ENCODE peak calls at places on chromosomes 7 and 10, in eight cellular contexts. One of them, this sample, is unnamed.

GRCh38 chr10:17412323-17412722 is 42.1 kb downstream of the ST8SIA6 start:
- DNase-seq in Karpas-422: no peak
- DNase-seq in thoracic aorta: no peak
- DNase-seq in Peyer's patch: no peak
- DNase-seq in mesenchymal stem cell: no peak
- DNase-seq in kidney: no peak
- DNase-seq in upper lobe of left lung: no peak
- DNase-seq in cardiac muscle cell: no peak
- DNase-seq in this sample: no peak

GRCh38 chr7:29194594-29195417 is at the start of gene CHN2:
- DNase-seq in upper lobe of left lung: peak; percentile 90
- DNase-seq in thoracic aorta: no peak
- DNase-seq in Karpas-422: no peak
- DNase-seq in kidney: peak; percentile 90
- DNase-seq in cardiac muscle cell: peak; percentile 73
- DNase-seq in Peyer's patch: peak; percentile 85
- DNase-seq in mesenchymal stem cell: peak; percentile 56
- DNase-seq in this sample: no peak

GRCh38 chr7:21044384-21044783 is 257.7 kb upstream of the SP8 start:
- DNase-seq in cardiac muscle cell: no peak
- DNase-seq in Peyer's patch: no peak
- DNase-seq in mesenchymal stem cell: no peak
- DNase-seq in thoracic aorta: no peak
- DNase-seq in upper lobe of left lung: no peak
- DNase-seq in Karpas-422: no peak
- DNase-seq in kidney: no peak
- DNase-seq in this sample: no peak

GRCh38 chr7:142698429-142698828 is 50.8 kb upstream of the PRSS1 start:
- DNase-seq in mesenchymal stem cell: no peak
- DNase-seq in upper lobe of left lung: no peak
- DNase-seq in thoracic aorta: no peak
- DNase-seq in Karpas-422: no peak
- DNase-seq in Peyer's patch: no peak
- DNase-seq in kidney: no peak
- DNase-seq in cardiac muscle cell: no peak
- DNase-seq in this sample: no peak

GRCh38 chr10:27861781-27862180 is 116.2 kb upstream of the MKX start:
- DNase-seq in Karpas-422: no peak
- DNase-seq in thoracic aorta: no peak
- DNase-seq in Peyer's patch: no peak
- DNase-seq in upper lobe of left lung: no peak
- DNase-seq in cardiac muscle cell: no peak
- DNase-seq in mesenchymal stem cell: no peak
- DNase-seq in kidney: no peak
- DNase-seq in this sample: no peak

GRCh38 chr7:156192921-156193320 is 380.7 kb upstream of the SHH start:
- DNase-seq in Karpas-422: no peak
- DNase-seq in thoracic aorta: no peak
- DNase-seq in cardiac muscle cell: no peak
- DNase-seq in kidney: no peak
- DNase-seq in upper lobe of left lung: no peak
- DNase-seq in Peyer's patch: no peak
- DNase-seq in mesenchymal stem cell: no peak
- DNase-seq in this sample: no peak

GRCh38 chr7:116633131-116633988 is 38.6 kb upstream of the MET start:
- DNase-seq in mesenchymal stem cell: peak; percentile 14
- DNase-seq in kidney: no peak
- DNase-seq in thoracic aorta: no peak
- DNase-seq in Karpas-422: no peak
- DNase-seq in upper lobe of left lung: no peak
- DNase-seq in Peyer's patch: no peak
- DNase-seq in cardiac muscle cell: no peak
- DNase-seq in this sample: no peak

GRCh38 chr10:99765672-99766071 is 16.8 kb upstream of the ABCC2 start:
- DNase-seq in Karpas-422: no peak
- DNase-seq in kidney: no peak
- DNase-seq in cardiac muscle cell: no peak
- DNase-seq in Peyer's patch: no peak
- DNase-seq in mesenchymal stem cell: no peak
- DNase-seq in thoracic aorta: no peak
- DNase-seq in upper lobe of left lung: no peak
- DNase-seq in this sample: no peak

GRCh38 chr10:115432188-115432819 is 339.1 kb downstream of the ATRNL1 start:
- DNase-seq in cardiac muscle cell: peak; percentile 40
- DNase-seq in upper lobe of left lung: no peak
- DNase-seq in thoracic aorta: no peak
- DNase-seq in kidney: no peak
- DNase-seq in Karpas-422: peak; percentile 56
- DNase-seq in Peyer's patch: no peak
- DNase-seq in mesenchymal stem cell: peak; percentile 43
- DNase-seq in this sample: no peak

GRCh38 chr7:121545418-121545817 is 149.3 kb upstream of the FAM3C start:
- DNase-seq in kidney: no peak
- DNase-seq in cardiac muscle cell: no peak
- DNase-seq in mesenchymal stem cell: no peak
- DNase-seq in thoracic aorta: no peak
- DNase-seq in Karpas-422: no peak
- DNase-seq in upper lobe of left lung: no peak
- DNase-seq in Peyer's patch: no peak
- DNase-seq in this sample: no peak

GRCh38 chr7:158381956-158382355 is 205.7 kb downstream of the PTPRN2 start:
- DNase-seq in mesenchymal stem cell: no peak
- DNase-seq in Karpas-422: no peak
- DNase-seq in kidney: no peak
- DNase-seq in Peyer's patch: peak; percentile 27
- DNase-seq in cardiac muscle cell: no peak
- DNase-seq in thoracic aorta: no peak
- DNase-seq in upper lobe of left lung: no peak
- DNase-seq in this sample: no peak

GRCh38 chr10:112295853-112296830 is 12.9 kb downstream of the TECTB start:
- DNase-seq in cardiac muscle cell: peak; percentile 51
- DNase-seq in upper lobe of left lung: no peak
- DNase-seq in kidney: no peak
- DNase-seq in mesenchymal stem cell: peak; percentile 63
- DNase-seq in thoracic aorta: no peak
- DNase-seq in Karpas-422: no peak
- DNase-seq in Peyer's patch: no peak
- DNase-seq in this sample: no peak

GRCh38 chr10:78756604-78757442 is 311.9 kb upstream of the ZMIZ1 start:
- DNase-seq in cardiac muscle cell: no peak
- DNase-seq in Karpas-422: peak; percentile 73
- DNase-seq in kidney: peak; percentile 92
- DNase-seq in mesenchymal stem cell: peak; percentile 99
- DNase-seq in thoracic aorta: peak; percentile 65
- DNase-seq in Peyer's patch: no peak
- DNase-seq in upper lobe of left lung: no peak
- DNase-seq in this sample: peak; percentile 93

GRCh38 chr10:99280472-99280871 is 44.8 kb upstream of the HPSE2 start:
- DNase-seq in Peyer's patch: no peak
- DNase-seq in cardiac muscle cell: no peak
- DNase-seq in upper lobe of left lung: no peak
- DNase-seq in mesenchymal stem cell: peak; percentile 8
- DNase-seq in thoracic aorta: no peak
- DNase-seq in Karpas-422: peak; percentile 49
- DNase-seq in kidney: no peak
- DNase-seq in this sample: no peak

GRCh38 chr10:93245772-93246171 is 172.1 kb downstream of the CYP26A1 start:
- DNase-seq in Karpas-422: no peak
- DNase-seq in kidney: no peak
- DNase-seq in Peyer's patch: no peak
- DNase-seq in thoracic aorta: no peak
- DNase-seq in upper lobe of left lung: no peak
- DNase-seq in mesenchymal stem cell: no peak
- DNase-seq in cardiac muscle cell: no peak
- DNase-seq in this sample: no peak

DNA sequence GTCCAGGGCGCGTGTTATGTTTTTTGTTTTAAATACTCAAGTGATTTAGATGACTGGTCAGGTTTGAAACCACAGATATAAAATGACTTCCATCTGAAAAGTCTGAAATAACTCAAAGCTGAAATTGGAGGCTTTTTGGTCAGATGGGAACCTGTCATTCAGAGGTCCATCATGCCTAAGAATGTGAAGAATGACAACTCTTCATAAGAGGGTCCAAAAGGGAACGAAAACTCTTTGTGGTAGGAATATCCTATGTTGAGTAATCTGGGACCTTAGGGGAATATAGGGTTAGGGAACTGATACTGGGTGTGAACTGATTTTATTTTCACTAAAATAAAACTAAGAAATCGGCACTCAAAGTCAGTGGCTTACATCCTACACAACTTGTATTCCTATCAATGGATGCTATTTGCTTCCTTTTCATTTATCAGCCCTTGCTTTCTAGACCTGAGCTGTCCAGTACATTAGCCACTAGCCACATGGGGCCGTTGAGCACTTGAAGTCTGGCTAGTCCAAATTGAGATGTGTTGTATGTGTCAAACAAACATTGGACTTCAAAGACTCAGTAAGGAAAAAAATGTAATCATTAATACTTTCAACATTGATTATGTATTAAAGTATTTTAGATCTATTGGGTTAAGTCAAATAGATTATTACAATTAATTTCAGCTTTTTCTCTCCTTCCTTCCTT is 56.3 kb upstream of the KDM7A start:
- DNase-seq in Karpas-422: no peak
- DNase-seq in mesenchymal stem cell: no peak
- DNase-seq in thoracic aorta: no peak
- DNase-seq in upper lobe of left lung: no peak
- DNase-seq in kidney: no peak
- DNase-seq in Peyer's patch: no peak
- DNase-seq in cardiac muscle cell: no peak
- DNase-seq in this sample: no peak
- H3K27ac ChIP-seq in Karpas-422: no peak overlapping the region
- H3K27ac ChIP-seq in mesenchymal stem cell: no peak overlapping the region
- H3K27ac ChIP-seq in thoracic aorta: no peak overlapping the region
- H3K27ac ChIP-seq in upper lobe of left lung: no peak overlapping the region
- H3K27ac ChIP-seq in kidney: no peak overlapping the region
- H3K27ac ChIP-seq in Peyer's patch: peak overlapping the region; percentile 90
- H3K27ac ChIP-seq in cardiac muscle cell: no peak overlapping the region
- H3K27ac ChIP-seq in this sample: no peak overlapping the region

DNA sequence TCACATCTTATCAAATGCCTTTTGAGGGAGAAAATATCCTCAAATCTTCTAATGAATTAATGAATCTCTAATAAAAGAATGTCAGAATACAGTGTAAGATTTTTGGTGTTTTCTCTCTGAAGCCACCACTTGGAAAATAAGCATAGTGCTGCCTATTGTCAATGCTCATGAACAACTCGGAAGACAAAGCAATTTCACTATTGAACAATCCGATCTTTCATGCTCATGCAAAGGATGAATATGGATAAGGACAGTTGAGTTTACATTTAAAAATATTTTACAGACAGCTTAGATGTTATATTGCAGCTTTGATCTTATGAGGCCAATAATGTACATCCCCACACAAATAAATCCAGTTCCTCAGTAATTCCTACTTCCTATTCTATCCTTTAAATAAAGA is 40.6 kb downstream of the MAGI2 start:
- DNase-seq in mesenchymal stem cell: no peak
- DNase-seq in kidney: no peak
- DNase-seq in Peyer's patch: no peak
- DNase-seq in upper lobe of left lung: no peak
- DNase-seq in cardiac muscle cell: no peak
- DNase-seq in thoracic aorta: no peak
- DNase-seq in Karpas-422: no peak
- DNase-seq in this sample: no peak
- H3K4me3 ChIP-seq in mesenchymal stem cell: no peak overlapping the region
- H3K4me3 ChIP-seq in kidney: no peak overlapping the region
- H3K4me3 ChIP-seq in Peyer's patch: no peak overlapping the region
- H3K4me3 ChIP-seq in upper lobe of left lung: no peak overlapping the region
- H3K4me3 ChIP-seq in cardiac muscle cell: no peak overlapping the region
- H3K4me3 ChIP-seq in thoracic aorta: no peak overlapping the region
- H3K4me3 ChIP-seq in Karpas-422: no peak overlapping the region
- H3K4me3 ChIP-seq in this sample: no peak overlapping the region

GRCh38 chr7:148719753-148720152 is 21.1 kb downstream of the CUL1 start:
- DNase-seq in Karpas-422: no peak
- DNase-seq in upper lobe of left lung: no peak
- DNase-seq in kidney: no peak
- DNase-seq in mesenchymal stem cell: no peak
- DNase-seq in cardiac muscle cell: no peak
- DNase-seq in thoracic aorta: no peak
- DNase-seq in Peyer's patch: no peak
- DNase-seq in this sample: no peak
- H3K4me1 ChIP-seq in Karpas-422: peaks cover 70% of the 10 kb centered on the region
- H3K4me1 ChIP-seq in upper lobe of left lung: peaks cover 29% of the 10 kb centered on the region
- H3K4me1 ChIP-seq in kidney: peaks cover 22% of the 10 kb centered on the region
- H3K4me1 ChIP-seq in mesenchymal stem cell: peaks cover 12% of the 10 kb centered on the region
- H3K4me1 ChIP-seq in cardiac muscle cell: peaks cover 3% of the 10 kb centered on the region
- H3K4me1 ChIP-seq in thoracic aorta: peaks cover 65% of the 10 kb centered on the region
- H3K4me1 ChIP-seq in Peyer's patch: no peaks in the 10 kb centered on the region
- H3K4me1 ChIP-seq in this sample: no peaks in the 10 kb centered on the region

DNA sequence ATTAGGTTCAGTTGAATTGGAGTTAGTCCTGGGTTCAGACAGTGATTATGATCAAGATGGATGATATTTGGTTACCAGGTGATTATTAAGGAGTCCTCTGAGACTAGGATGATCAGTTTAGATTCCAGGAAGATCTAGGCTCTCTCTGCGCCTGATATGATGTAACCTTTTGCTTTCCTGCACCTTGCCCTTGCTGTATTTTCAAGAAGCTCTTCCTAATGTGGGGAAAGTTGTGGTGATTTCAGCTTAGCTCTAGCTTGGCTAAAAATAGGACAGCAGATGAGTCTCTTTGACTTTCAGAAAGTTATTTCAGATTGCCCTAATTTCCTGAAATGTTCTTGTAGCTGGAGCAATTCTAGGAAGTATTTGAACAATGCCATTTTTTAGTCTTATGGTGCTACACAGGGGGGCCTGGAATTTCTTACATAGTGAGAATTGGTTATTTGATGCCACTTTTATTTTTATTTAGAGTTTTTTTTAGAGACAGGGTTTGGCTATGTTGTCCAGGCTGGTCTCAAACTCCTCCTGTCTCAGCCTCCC is 3.8 kb downstream of the LCOR start:
- DNase-seq in kidney: no peak
- DNase-seq in upper lobe of left lung: no peak
- DNase-seq in Karpas-422: no peak
- DNase-seq in mesenchymal stem cell: peak; percentile 22
- DNase-seq in thoracic aorta: no peak
- DNase-seq in Peyer's patch: no peak
- DNase-seq in cardiac muscle cell: no peak
- DNase-seq in this sample: no peak
- H3K27ac ChIP-seq in kidney: peak overlapping the region; percentile 13
- H3K27ac ChIP-seq in upper lobe of left lung: no peak overlapping the region
- H3K27ac ChIP-seq in Karpas-422: peak overlapping the region; percentile 30
- H3K27ac ChIP-seq in mesenchymal stem cell: no peak overlapping the region
- H3K27ac ChIP-seq in thoracic aorta: no peak overlapping the region
- H3K27ac ChIP-seq in Peyer's patch: peak overlapping the region; percentile 23
- H3K27ac ChIP-seq in cardiac muscle cell: peak overlapping the region; percentile 21
- H3K27ac ChIP-seq in this sample: no peak overlapping the region

GRCh38 chr10:30186371-30186875 is 127.0 kb upstream of the JCAD start:
- DNase-seq in mesenchymal stem cell: peak; percentile 59
- DNase-seq in upper lobe of left lung: no peak
- DNase-seq in thoracic aorta: no peak
- DNase-seq in kidney: no peak
- DNase-seq in Karpas-422: peak; percentile 49
- DNase-seq in cardiac muscle cell: no peak
- DNase-seq in Peyer's patch: peak; percentile 61
- DNase-seq in this sample: no peak
- H3K4me3 ChIP-seq in mesenchymal stem cell: no peak overlapping the region
- H3K4me3 ChIP-seq in upper lobe of left lung: peak overlapping the region; percentile 10
- H3K4me3 ChIP-seq in thoracic aorta: no peak overlapping the region
- H3K4me3 ChIP-seq in kidney: peak overlapping the region; percentile 59
- H3K4me3 ChIP-seq in Karpas-422: no peak overlapping the region
- H3K4me3 ChIP-seq in cardiac muscle cell: no peak overlapping the region
- H3K4me3 ChIP-seq in Peyer's patch: peak overlapping the region; percentile 26
- H3K4me3 ChIP-seq in this sample: no peak overlapping the region

GRCh38 chr7:129047761-129048160 is 7.2 kb downstream of the TNPO3 start:
- DNase-seq in Karpas-422: no peak
- DNase-seq in mesenchymal stem cell: peak; percentile 26
- DNase-seq in kidney: no peak
- DNase-seq in upper lobe of left lung: no peak
- DNase-seq in Peyer's patch: no peak
- DNase-seq in cardiac muscle cell: no peak
- DNase-seq in thoracic aorta: no peak
- DNase-seq in this sample: peak; percentile 23
- H3K4me1 ChIP-seq in Karpas-422: peaks cover 64% of the 10 kb centered on the region
- H3K4me1 ChIP-seq in mesenchymal stem cell: peaks cover 11% of the 10 kb centered on the region
- H3K4me1 ChIP-seq in kidney: peaks cover 4% of the 10 kb centered on the region
- H3K4me1 ChIP-seq in upper lobe of left lung: peaks cover 16% of the 10 kb centered on the region
- H3K4me1 ChIP-seq in Peyer's patch: no peaks in the 10 kb centered on the region
- H3K4me1 ChIP-seq in cardiac muscle cell: no peaks in the 10 kb centered on the region
- H3K4me1 ChIP-seq in thoracic aorta: peaks cover 50% of the 10 kb centered on the region
- H3K4me1 ChIP-seq in this sample: peaks cover 24% of the 10 kb centered on the region

This sample was measured in SJSA1.